ENCODE peak calls at places on chromosomes 16 and 17, in seven cellular contexts. D is neural progenitor cell, V is mammary epithelial cell, C is PC-9, O is fibroblast of lung, U is GM23248, A is endothelial cell of umbilical vein. Q is an unnamed sample.
A peak's percentile ranks its signal among the peaks of the same experiment; 100 is the strongest.

GRCh38 chr16:19578378-19578851 is 22.9 kb downstream of the VPS35L start:
- DNase-seq in V (no peak), C (no peak), A (no peak), U (peak; percentile 22), O (peak; percentile 82), D (peak; percentile 32), Q (no peak)

GRCh38 chr17:700504-701094 is 14.0 kb downstream of the VPS53 start:
- DNase-seq in D (peak; percentile 38), A (peak; percentile 40), U (peak; percentile 47), C (no peak), O (peak; percentile 19), V (no peak), Q (peak; percentile 40)

GRCh38 chr16:67563708-67564468 is 1.6 kb downstream of the CTCF start:
- DNase-seq in O (peak; percentile 70), U (peak; percentile 86), C (peak; percentile 34), V (peak; percentile 78), A (peak; percentile 60), D (peak; percentile 36), Q (peak; percentile 50)

GRCh38 chr17:60149691-60150582 is at the start of gene CA4:
- DNase-seq in C (no peak), O (no peak), V (no peak), U (no peak), D (peak; percentile 73), A (no peak), Q (no peak)

GRCh38 chr16:87086575-87086974 is 230.6 kb downstream of the C16orf95 start:
- DNase-seq in V (no peak), O (peak; percentile 81), U (peak; percentile 9), C (no peak), D (no peak), A (no peak), Q (no peak)

GRCh38 chr17:7418472-7419152 is 1.5 kb upstream of the SPEM1 start:
- DNase-seq in D (no peak), A (no peak), C (no peak), U (no peak), O (no peak), V (no peak), Q (no peak)

GRCh38 chr17:66906321-66907278 is 57.9 kb upstream of the CACNG4 start:
- DNase-seq in O (peak; percentile 70), A (peak; percentile 71), C (peak; percentile 65), D (peak; percentile 64), U (peak; percentile 85), V (peak; percentile 59), Q (peak; percentile 87)

GRCh38 chr16:31404353-31405064 is 11.4 kb downstream of the ITGAD start:
- DNase-seq in D (no peak), V (no peak), O (peak; percentile 4), U (peak; percentile 15), C (peak; percentile 79), A (no peak), Q (no peak)

GRCh38 chr17:80959330-80960036 is 32.2 kb upstream of the CHMP6 start:
- DNase-seq in D (no peak), C (peak; percentile 51), V (no peak), O (peak; percentile 86), A (no peak), U (peak; percentile 83), Q (no peak)

GRCh38 chr16:2841606-2842339 is 11.7 kb downstream of the ZG16B start:
- DNase-seq in C (peak; percentile 46), O (no peak), D (no peak), A (no peak), U (no peak), V (no peak), Q (no peak)

GRCh38 chr17:15349119-15349518 is 7.7 kb upstream of the TEKT3 start:
- DNase-seq in A (no peak), U (no peak), C (no peak), O (no peak), D (no peak), V (peak; percentile 61), Q (no peak)

GRCh38 chr16:31129568-31130335 is 5.8 kb downstream of the PRSS8 start:
- DNase-seq in A (no peak), D (no peak), V (peak; percentile 19), U (peak; percentile 33), O (peak; percentile 51), C (no peak), Q (peak; percentile 16)

GRCh38 chr16:52318259-52319008 is 228.5 kb downstream of the TOX3 start:
- DNase-seq in A (no peak), O (no peak), U (no peak), V (no peak), C (no peak), D (peak; percentile 34), Q (no peak)

GRCh38 chr16:26220894-26221293 is 529.1 kb downstream of the HS3ST4 start:
- DNase-seq in A (no peak), V (no peak), D (no peak), C (no peak), O (no peak), U (no peak), Q (no peak)

GRCh38 chr17:48997103-48997826 is at the start of gene IGF2BP1:
- DNase-seq in D (peak; percentile 93), V (no peak), A (peak; percentile 80), O (peak; percentile 68), C (peak; percentile 34), U (peak; percentile 80), Q (peak; percentile 88)
- H4K20me1 ChIP-seq in D (peaks cover 39% of the 10 kb centered on the region), V (peaks cover under 1% of the 10 kb centered on the region), A (no peaks in the 10 kb centered on the region), O (no peaks in the 10 kb centered on the region), C (no peaks in the 10 kb centered on the region), U (no peaks in the 10 kb centered on the region), Q (peaks cover 7% of the 10 kb centered on the region)

DNA sequence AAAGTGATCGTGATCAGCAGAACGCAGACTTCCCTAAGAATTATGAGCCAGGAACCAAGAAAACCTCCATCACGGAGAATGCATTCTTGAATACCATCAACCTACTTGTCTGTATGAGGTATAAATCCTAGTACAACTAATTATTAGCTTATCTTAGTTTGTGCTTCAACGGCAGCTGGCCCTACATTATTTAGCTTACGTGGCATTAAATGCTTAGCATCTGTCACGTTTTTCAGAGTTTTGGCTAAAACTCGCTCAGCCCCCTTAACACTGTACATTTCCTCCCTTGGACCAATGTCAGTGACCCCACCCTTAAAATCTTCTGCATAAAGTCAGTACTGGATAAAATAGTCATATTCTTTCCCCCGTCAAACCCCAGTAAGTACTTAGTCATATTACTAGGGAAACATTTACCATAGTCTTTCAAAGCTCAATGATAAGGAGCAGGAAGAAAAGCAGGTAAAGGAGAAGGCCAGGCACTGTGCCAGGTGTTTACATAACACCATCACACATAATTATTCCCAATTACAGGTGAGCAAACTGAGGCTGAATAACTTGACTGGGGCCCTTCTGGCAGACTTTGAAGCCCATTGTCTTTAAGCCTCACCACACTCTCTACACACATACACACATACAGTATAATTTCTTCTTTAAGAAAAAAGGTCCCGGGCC is 16.6 kb upstream of the TXNDC11 start:
- DNase-seq in A (no peak), O (no peak), V (no peak), U (no peak), D (no peak), C (no peak), Q (peak; percentile 42)
- H3K4me3 ChIP-seq in A (no peak overlapping the region), O (no peak overlapping the region), V (no peak overlapping the region), U (no peak overlapping the region), D (no peak overlapping the region), C (no peak overlapping the region), Q (no peak overlapping the region)

GRCh38 chr16:89925596-89926079 is 2.5 kb downstream of the TUBB3 start:
- DNase-seq in O (no peak), U (no peak), A (no peak), D (peak; percentile 69), V (no peak), C (no peak), Q (no peak)
- H3K9me3 ChIP-seq in O (no peaks in the 10 kb centered on the region), U (no peaks in the 10 kb centered on the region), A (no peaks in the 10 kb centered on the region), D (no peaks in the 10 kb centered on the region), V (no peaks in the 10 kb centered on the region), C (no peaks in the 10 kb centered on the region), Q (no peaks in the 10 kb centered on the region)

GRCh38 chr16:57471209-57471608 is 8.7 kb downstream of the POLR2C start:
- DNase-seq in O (no peak), U (no peak), D (no peak), V (no peak), C (no peak), A (no peak), Q (no peak)

GRCh38 chr16:57471852-57472664 is 9.6 kb downstream of the POLR2C start:
- DNase-seq in V (no peak), D (no peak), U (peak; percentile 36), O (no peak), A (no peak), C (no peak), Q (peak; percentile 87)

GRCh38 chr16:57469917-57470470 is 7.5 kb downstream of the POLR2C start:
- DNase-seq in D (no peak), O (no peak), U (no peak), A (no peak), V (no peak), C (no peak), Q (no peak)

GRCh38 chr16:57469046-57469445 is 6.6 kb downstream of the POLR2C start:
- DNase-seq in C (no peak), O (no peak), D (no peak), U (no peak), V (no peak), A (no peak), Q (no peak)

GRCh38 chr16:57470683-57471082 is 8.2 kb downstream of the POLR2C start:
- DNase-seq in D (no peak), A (peak; percentile 38), V (no peak), U (no peak), C (no peak), O (no peak), Q (peak; percentile 51)
- H4K20me1 ChIP-seq in D (peaks cover 24% of the 10 kb centered on the region), A (no peaks in the 10 kb centered on the region), V (no peaks in the 10 kb centered on the region), U (no peaks in the 10 kb centered on the region), C (no peaks in the 10 kb centered on the region), O (no peaks in the 10 kb centered on the region), Q (no peaks in the 10 kb centered on the region)